ENCODE peak calls at places on chromosome 17, in five cellular contexts. One of them, this sample, is unnamed.

GRCh38 chr17:82734987-82735866 is at the start of gene FN3K:
- DNase-seq in lower leg skin: no peak
- DNase-seq in breast epithelium: no peak
- DNase-seq in body of pancreas: peak; percentile 80
- DNase-seq in esophagus squamous epithelium: no peak
- DNase-seq in this sample: peak; percentile 54

GRCh38 chr17:65139045-65139764 is 2.0 kb downstream of the RGS9 start:
- DNase-seq in lower leg skin: no peak
- DNase-seq in breast epithelium: no peak
- DNase-seq in body of pancreas: no peak
- DNase-seq in esophagus squamous epithelium: no peak
- DNase-seq in this sample: no peak

GRCh38 chr17:32525116-32525515 is 38.3 kb downstream of the CDK5R1 start:
- DNase-seq in lower leg skin: no peak
- DNase-seq in breast epithelium: no peak
- DNase-seq in body of pancreas: no peak
- DNase-seq in esophagus squamous epithelium: no peak
- DNase-seq in this sample: no peak

GRCh38 chr17:72590382-72590781 is 469.6 kb downstream of the SOX9 start:
- DNase-seq in lower leg skin: no peak
- DNase-seq in breast epithelium: no peak
- DNase-seq in body of pancreas: no peak
- DNase-seq in esophagus squamous epithelium: no peak
- DNase-seq in this sample: no peak

GRCh38 chr17:2087597-2088211 is 32.8 kb downstream of the HIC1 start:
- DNase-seq in lower leg skin: no peak
- DNase-seq in breast epithelium: no peak
- DNase-seq in body of pancreas: no peak
- DNase-seq in esophagus squamous epithelium: no peak
- DNase-seq in this sample: no peak

GRCh38 chr17:15944720-15945492 is at the start of gene ADORA2B:
- DNase-seq in lower leg skin: no peak
- DNase-seq in breast epithelium: no peak
- DNase-seq in body of pancreas: peak; percentile 71
- DNase-seq in esophagus squamous epithelium: no peak
- DNase-seq in this sample: no peak

GRCh38 chr17:50721194-50722010 is 2.0 kb downstream of the LUC7L3 start:
- DNase-seq in lower leg skin: no peak
- DNase-seq in breast epithelium: no peak
- DNase-seq in body of pancreas: no peak
- DNase-seq in esophagus squamous epithelium: no peak
- DNase-seq in this sample: no peak

GRCh38 chr17:50279639-50280038 is 5.4 kb downstream of the TMEM92 start:
- DNase-seq in lower leg skin: no peak
- DNase-seq in breast epithelium: no peak
- DNase-seq in body of pancreas: no peak
- DNase-seq in esophagus squamous epithelium: no peak
- DNase-seq in this sample: no peak

GRCh38 chr17:15123593-15124590 is 141.2 kb downstream of the PMP22 start:
- DNase-seq in lower leg skin: no peak
- DNase-seq in breast epithelium: no peak
- DNase-seq in body of pancreas: no peak
- DNase-seq in esophagus squamous epithelium: no peak
- DNase-seq in this sample: no peak

GRCh38 chr17:74768069-74768762 is 7.9 kb downstream of the NAT9 start:
- DNase-seq in lower leg skin: no peak
- DNase-seq in breast epithelium: peak; percentile 82
- DNase-seq in body of pancreas: peak; percentile 97
- DNase-seq in esophagus squamous epithelium: no peak
- DNase-seq in this sample: peak; percentile 67

GRCh38 chr17:64083571-64084085 is 46.3 kb downstream of the ERN1 start:
- DNase-seq in lower leg skin: no peak
- DNase-seq in breast epithelium: no peak
- DNase-seq in body of pancreas: no peak
- DNase-seq in esophagus squamous epithelium: no peak
- DNase-seq in this sample: no peak

GRCh38 chr17:64084086-64084939 is 45.6 kb downstream of the ERN1 start:
- DNase-seq in lower leg skin: no peak
- DNase-seq in breast epithelium: no peak
- DNase-seq in body of pancreas: peak; percentile 69
- DNase-seq in esophagus squamous epithelium: no peak
- DNase-seq in this sample: no peak

GRCh38 chr17:64083093-64083492 is 46.9 kb downstream of the ERN1 start:
- DNase-seq in lower leg skin: no peak
- DNase-seq in breast epithelium: no peak
- DNase-seq in body of pancreas: no peak
- DNase-seq in esophagus squamous epithelium: no peak
- DNase-seq in this sample: no peak

GRCh38 chr17:64080174-64080618 is 49.7 kb downstream of the ERN1 start:
- DNase-seq in lower leg skin: no peak
- DNase-seq in breast epithelium: no peak
- DNase-seq in body of pancreas: no peak
- DNase-seq in esophagus squamous epithelium: no peak
- DNase-seq in this sample: no peak

GRCh38 chr17:64081802-64082799 is 47.8 kb downstream of the ERN1 start:
- DNase-seq in lower leg skin: no peak
- DNase-seq in breast epithelium: no peak
- DNase-seq in body of pancreas: peak; percentile 33
- DNase-seq in esophagus squamous epithelium: no peak
- DNase-seq in this sample: no peak
- TF ChIP-seq POLR2A in lower leg skin: no peak
- TF ChIP-seq POLR2A in breast epithelium: no peak
- TF ChIP-seq POLR2A in body of pancreas: peak; percentile 20
- TF ChIP-seq POLR2A in esophagus squamous epithelium: no peak
- TF ChIP-seq POLR2A in this sample: no peak

DNA sequence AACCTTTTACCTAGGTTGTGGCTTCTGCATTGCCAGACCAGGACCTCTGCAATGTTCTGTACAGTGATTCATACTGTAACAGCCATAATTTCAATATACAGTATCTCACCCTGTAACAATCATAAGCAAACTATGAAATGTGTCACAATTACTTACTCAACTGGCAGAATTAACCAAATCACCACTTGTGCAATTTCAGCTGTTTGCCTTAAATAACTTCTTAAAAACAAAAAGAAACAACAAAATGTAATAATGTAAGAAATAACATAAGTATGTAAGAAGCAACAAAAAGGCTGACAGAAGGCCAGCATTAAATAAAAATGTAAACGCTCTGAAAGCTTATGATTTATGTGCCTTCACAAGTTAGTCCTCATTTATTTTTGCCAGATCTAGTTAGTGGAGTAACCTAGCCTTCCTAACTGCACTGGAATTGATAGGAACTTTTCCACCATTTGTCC is 97.0 kb downstream of the SKAP1 start:
- DNase-seq in lower leg skin: no peak
- DNase-seq in breast epithelium: no peak
- DNase-seq in body of pancreas: no peak
- DNase-seq in esophagus squamous epithelium: no peak
- DNase-seq in this sample: no peak
- TF ChIP-seq CTCF in lower leg skin: no peak
- TF ChIP-seq CTCF in breast epithelium: no peak
- TF ChIP-seq CTCF in body of pancreas: no peak
- TF ChIP-seq CTCF in esophagus squamous epithelium: no peak
- TF ChIP-seq CTCF in this sample: no peak

GRCh38 chr17:57997085-57997809 is 9.2 kb upstream of the VEZF1 start:
- DNase-seq in lower leg skin: no peak
- DNase-seq in breast epithelium: no peak
- DNase-seq in body of pancreas: no peak
- DNase-seq in esophagus squamous epithelium: no peak
- DNase-seq in this sample: no peak
- TF ChIP-seq POLR2A in lower leg skin: no peak
- TF ChIP-seq POLR2A in breast epithelium: no peak
- TF ChIP-seq POLR2A in body of pancreas: no peak
- TF ChIP-seq POLR2A in esophagus squamous epithelium: no peak
- TF ChIP-seq POLR2A in this sample: no peak

GRCh38 chr17:28878981-28879380 is 18.6 kb downstream of the FLOT2 start:
- DNase-seq in lower leg skin: no peak
- DNase-seq in breast epithelium: no peak
- DNase-seq in body of pancreas: peak; percentile 43
- DNase-seq in esophagus squamous epithelium: no peak
- DNase-seq in this sample: no peak
- TF ChIP-seq CTCF in lower leg skin: no peak
- TF ChIP-seq CTCF in breast epithelium: no peak
- TF ChIP-seq CTCF in body of pancreas: no peak
- TF ChIP-seq CTCF in esophagus squamous epithelium: no peak
- TF ChIP-seq CTCF in this sample: no peak

DNA sequence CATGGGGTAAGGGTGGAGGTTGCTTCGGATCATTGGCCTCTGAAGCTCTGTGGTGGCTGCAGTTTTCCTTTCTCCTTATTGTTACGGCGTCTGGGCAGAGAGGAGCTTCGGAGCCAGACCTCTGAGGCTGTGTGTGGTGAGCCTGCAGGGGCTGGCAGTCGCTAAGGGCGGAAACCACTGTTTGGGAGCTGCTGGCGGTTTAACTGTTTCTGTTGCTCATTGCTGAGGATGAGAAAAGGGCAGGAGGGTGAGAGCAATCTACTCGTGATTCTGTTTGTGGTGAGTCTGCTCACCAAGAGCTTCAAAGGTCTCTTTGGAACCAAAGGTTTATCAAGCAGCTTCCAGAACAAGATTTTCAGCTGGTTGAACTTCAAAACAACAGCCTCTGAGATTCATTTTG is 143.9 kb downstream of the ANKFN1 start:
- DNase-seq in lower leg skin: no peak
- DNase-seq in breast epithelium: no peak
- DNase-seq in body of pancreas: no peak
- DNase-seq in esophagus squamous epithelium: no peak
- DNase-seq in this sample: no peak
- TF ChIP-seq POLR2A in lower leg skin: no peak
- TF ChIP-seq POLR2A in breast epithelium: no peak
- TF ChIP-seq POLR2A in body of pancreas: no peak
- TF ChIP-seq POLR2A in esophagus squamous epithelium: no peak
- TF ChIP-seq POLR2A in this sample: no peak